ENCODE peak calls at places on chromosome 7, in nine cellular contexts. A, P, B, Q, W, X, L, Y and E are unnamed samples.
A peak's percentile ranks its signal among the peaks of the same experiment; 100 is the strongest.

GRCh38 chr7:135714534-135715009 is 13.4 kb downstream of the SLC13A4 start:
- DNase-seq in A (peak; percentile 81), P (peak; percentile 71), B (no peak), Q (peak; percentile 70), W (no peak), X (no peak), L (no peak), Y (peak; percentile 36), E (no peak)

GRCh38 chr7:21426958-21427860 is 674 bp upstream of the SP4 start:
- DNase-seq in A (peak; percentile 99), P (peak; percentile 94), B (peak; percentile 95), Q (peak; percentile 99), W (peak; percentile 99), X (peak; percentile 98), L (peak; percentile 95), Y (peak; percentile 99), E (peak; percentile 100)

GRCh38 chr7:66379761-66380160 is 174.6 kb downstream of the TPST1 start:
- DNase-seq in A (no peak), P (no peak), B (no peak), Q (no peak), W (no peak), X (no peak), L (no peak), Y (no peak), E (no peak)

GRCh38 chr7:18693401-18693800 is 197.9 kb downstream of the HDAC9 start:
- DNase-seq in A (no peak), P (peak; percentile 32), B (no peak), Q (no peak), W (no peak), X (no peak), L (peak; percentile 47), Y (peak; percentile 71), E (no peak)

GRCh38 chr7:26087321-26088091 is 64.5 kb upstream of the NFE2L3 start:
- DNase-seq in A (no peak), P (no peak), B (no peak), Q (no peak), W (no peak), X (no peak), L (no peak), Y (no peak), E (no peak)

GRCh38 chr7:16644987-16645592 is 464 bp downstream of the ANKMY2 start:
- DNase-seq in A (peak; percentile 53), P (no peak), B (no peak), Q (no peak), W (no peak), X (peak; percentile 21), L (peak; percentile 33), Y (no peak), E (no peak)

GRCh38 chr7:131074585-131074984 is 253.1 kb upstream of the MKLN1 start:
- DNase-seq in A (no peak), P (no peak), B (no peak), Q (no peak), W (no peak), X (no peak), L (no peak), Y (no peak), E (no peak)

GRCh38 chr7:64799-65430 is 127.5 kb upstream of the FAM20C start:
- DNase-seq in A (no peak), P (no peak), B (peak; percentile 8), Q (no peak), W (no peak), X (no peak), L (no peak), Y (no peak), E (no peak)

GRCh38 chr7:30664184-30664885 is 17.9 kb downstream of the CRHR2 start:
- DNase-seq in A (no peak), P (no peak), B (no peak), Q (no peak), W (peak; percentile 8), X (no peak), L (no peak), Y (no peak), E (no peak)

GRCh38 chr7:132380065-132380464 is 196.2 kb downstream of the PLXNA4 start:
- DNase-seq in A (no peak), P (no peak), B (no peak), Q (no peak), W (no peak), X (no peak), L (peak; percentile 40), Y (peak; percentile 60), E (no peak)

GRCh38 chr7:88432321-88432720 is 125.6 kb upstream of the STEAP4 start:
- DNase-seq in A (no peak), P (no peak), B (no peak), Q (no peak), W (no peak), X (no peak), L (no peak), Y (peak; percentile 15), E (no peak)